ENCODE peak calls at places on chromosomes 16 and 17, in four cellular contexts. R, T, V and C are unnamed samples.

GRCh38 chr16:86992587-86992986 is 324.6 kb downstream of the C16orf95 start:
- DNase-seq in V (peak), R (no peak), T (no peak), C (peak)

GRCh38 chr16:86951831-86952598 is 365.2 kb downstream of the C16orf95 start:
- DNase-seq in T (no peak), V (peak), R (no peak), C (peak)

GRCh38 chr17:57697891-57698708 is 47.0 kb downstream of the CCDC182 start:
- DNase-seq in T (no peak), R (peak), V (no peak), C (no peak)

GRCh38 chr16:31868164-31868563 is 5.4 kb upstream of the ZNF267 start:
- DNase-seq in R (no peak), T (no peak), V (no peak), C (no peak)

GRCh38 chr17:66364508-66365203 is 62.2 kb downstream of the PRKCA start:
- DNase-seq in R (no peak), T (no peak), V (no peak), C (no peak)

GRCh38 chr17:7873051-7873450 is 15.2 kb downstream of the CYB5D1 start:
- DNase-seq in V (no peak), R (peak), T (no peak), C (no peak)

GRCh38 chr17:7548585-7549400 is at the start of gene TNFSF12:
- DNase-seq in R (peak), V (peak), T (no peak), C (peak)

GRCh38 chr17:7219812-7220592 is at the start of the genes ACADVL and DLG4:
- DNase-seq in T (peak), V (peak), R (peak), C (peak)

GRCh38 chr16:81646561-81646960 is 132.5 kb upstream of the PLCG2 start:
- DNase-seq in V (peak), R (no peak), T (no peak), C (peak)

GRCh38 chr17:19327039-19327776 is 35.3 kb downstream of the B9D1 start:
- DNase-seq in R (no peak), V (peak), T (no peak), C (peak)

GRCh38 chr17:78351449-78352006 is 8.3 kb downstream of the SOCS3 start:
- DNase-seq in V (peak), R (peak), T (no peak), C (no peak)

GRCh38 chr16:65884018-65884417 is 482.5 kb upstream of the CDH5 start:
- DNase-seq in T (no peak), R (no peak), V (peak), C (peak)

GRCh38 chr16:66188786-66189725 is 177.4 kb upstream of the CDH5 start:
- DNase-seq in R (no peak), V (no peak), T (no peak), C (no peak)

GRCh38 chr16:87203060-87203656 is 114.0 kb downstream of the C16orf95 start:
- DNase-seq in T (peak), R (peak), V (peak), C (peak)

GRCh38 chr17:42310281-42311156 is 22.2 kb downstream of the STAT5A start:
- DNase-seq in V (no peak), R (peak), T (no peak), C (no peak)

GRCh38 chr17:42313389-42313772 is 25.1 kb downstream of the STAT5A start:
- DNase-seq in R (no peak), T (no peak), V (no peak), C (no peak)

GRCh38 chr17:42312035-42312284 is 23.7 kb downstream of the STAT5A start:
- DNase-seq in R (no peak), T (no peak), V (no peak), C (no peak)

GRCh38 chr17:42312285-42313130 is 24.2 kb downstream of the STAT5A start:
- DNase-seq in V (peak), T (peak), R (peak), C (no peak)

GRCh38 chr17:42311240-42312034 is 23.1 kb downstream of the STAT5A start:
- DNase-seq in T (no peak), R (peak), V (peak), C (no peak)
- TF ChIP-seq EZH2phosphoT487 in T (no peak), R (no peak), V (no peak), C (no peak)

GRCh38 chr17:44177641-44178040 is 7.1 kb downstream of the ASB16 start:
- DNase-seq in T (no peak), R (no peak), V (no peak), C (no peak)
- H3K4me3 ChIP-seq in T (no peak), R (no peak), V (no peak), C (no peak)

DNA sequence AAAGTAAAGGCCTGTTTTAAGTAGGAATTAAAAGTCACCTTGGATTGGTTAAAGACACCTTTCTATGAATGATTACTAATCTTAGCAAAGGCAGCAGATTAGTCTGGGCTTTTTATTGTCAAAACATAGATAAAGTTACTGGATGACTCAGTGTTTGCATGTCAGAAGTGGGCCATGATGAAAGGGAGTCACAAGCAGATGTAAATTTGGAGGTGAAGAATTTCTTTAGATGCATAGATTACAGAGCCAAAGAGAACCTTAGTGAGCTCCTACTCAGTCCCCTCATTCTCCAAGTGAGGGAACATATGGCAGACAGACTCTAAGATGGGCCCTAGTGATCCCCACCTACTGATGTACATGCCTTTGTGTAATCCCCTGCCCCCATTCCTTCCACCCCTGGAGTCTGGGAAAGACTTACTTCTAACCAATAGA is 124.5 kb downstream of the HS3ST3A1 start:
- DNase-seq in V (peak), R (no peak), T (no peak), C (peak)
- TF ChIP-seq EZH2phosphoT487 in V (no peak), R (no peak), T (no peak), C (no peak)

DNA sequence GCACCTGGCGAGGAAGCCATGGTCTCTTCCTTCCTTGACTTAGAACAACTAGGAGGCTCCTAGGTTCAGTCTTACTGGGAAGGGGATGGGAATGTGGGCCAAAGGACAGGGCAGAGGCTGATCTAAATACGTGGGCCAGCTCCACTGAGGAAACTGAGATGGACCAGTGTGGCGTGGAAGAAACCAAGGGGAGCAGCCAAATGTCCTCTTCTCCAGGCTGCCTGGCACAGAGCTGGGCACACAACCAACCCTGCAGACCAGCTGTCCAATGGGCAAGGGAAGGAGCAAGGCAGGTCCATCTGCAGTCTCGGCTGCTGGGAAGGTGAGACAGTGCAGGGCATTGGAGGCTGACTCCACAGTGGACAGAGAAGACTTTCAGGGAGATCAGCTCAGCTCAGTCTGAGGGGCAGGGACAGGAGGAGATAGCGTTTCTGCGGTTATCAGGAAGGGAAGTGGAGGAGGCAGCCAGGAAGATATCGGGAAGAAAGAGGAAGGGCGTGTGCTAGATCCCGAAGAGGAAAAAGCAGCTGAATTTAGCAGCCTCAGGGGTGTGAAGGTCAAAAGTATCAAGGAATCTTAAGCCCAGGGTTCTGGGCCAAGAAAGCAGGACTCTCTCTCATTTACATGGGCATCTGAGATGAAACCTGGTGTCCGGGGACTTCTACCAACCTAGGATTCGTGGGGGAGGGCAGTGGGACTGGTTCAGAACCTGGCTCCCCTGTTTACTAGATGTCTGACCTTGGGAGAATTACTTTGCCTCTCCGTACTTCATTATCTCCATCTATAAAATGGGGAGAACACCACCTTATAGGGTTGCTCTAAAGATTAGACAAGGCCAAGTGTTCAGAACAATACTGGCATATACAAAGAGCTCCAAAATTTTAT is 1.8 kb downstream of the KIFC3 start:
- DNase-seq in T (no peak), R (no peak), V (no peak), C (no peak)
- H3K4me3 ChIP-seq in T (no peak), R (no peak), V (peak), C (peak)

GRCh38 chr16:9859706-9860105 is 322.5 kb downstream of the GRIN2A start:
- DNase-seq in V (no peak), T (no peak), R (no peak), C (no peak)

DNA sequence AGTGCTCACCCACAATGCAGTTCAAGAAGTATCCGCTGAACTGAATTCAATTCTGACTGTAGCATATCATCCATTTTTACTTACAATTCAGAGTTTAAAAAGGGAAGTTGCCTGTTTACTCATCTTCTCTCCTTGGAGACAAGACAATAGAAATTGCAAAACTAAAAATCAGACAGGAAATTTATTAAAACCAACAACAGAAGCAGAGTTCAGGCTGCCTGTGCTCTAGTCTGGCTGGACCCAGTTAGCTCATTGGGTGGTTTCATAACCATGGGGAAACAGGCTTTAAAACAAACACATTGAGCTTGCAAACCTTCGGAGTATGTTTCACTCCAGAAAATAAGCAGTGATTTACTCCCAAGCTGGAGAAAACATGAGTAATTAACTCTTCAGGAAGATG is 321.4 kb downstream of the GRIN2A start:
- DNase-seq in T (no peak), R (no peak), V (peak), C (no peak)
- TF ChIP-seq EZH2phosphoT487 in T (no peak), R (no peak), V (no peak), C (no peak)

GRCh38 chr16:11138769-11139623 is 117.0 kb downstream of the SOCS1 start:
- DNase-seq in T (no peak), V (peak), R (no peak), C (no peak)

GRCh38 chr16:11140867-11141266 is 115.1 kb downstream of the SOCS1 start:
- DNase-seq in V (no peak), T (no peak), R (no peak), C (no peak)

GRCh38 chr16:11140466-11140865 is 115.5 kb downstream of the SOCS1 start:
- DNase-seq in R (no peak), T (no peak), V (no peak), C (no peak)

GRCh38 chr16:11138026-11138768 is 117.8 kb downstream of the SOCS1 start:
- DNase-seq in T (no peak), R (no peak), V (no peak), C (peak)

GRCh38 chr16:11139624-11140375 is 116.2 kb downstream of the SOCS1 start:
- DNase-seq in V (no peak), T (no peak), R (no peak), C (no peak)
- H3K4me3 ChIP-seq in V (no peak), T (no peak), R (no peak), C (no peak)

GRCh38 chr17:30290696-30291570 is 811 bp downstream of the BLMH start:
- DNase-seq in V (peak), T (peak), R (peak), C (peak)
- TF ChIP-seq EZH2phosphoT487 in V (no peak), T (no peak), R (no peak), C (no peak)